ENCODE peak calls at places on chromosomes 12 and 14, in six cellular contexts. One of them, this sample, is unnamed.

GRCh38 chr12:119258149-119258548 is 76.4 kb upstream of the CCDC60 start:
- DNase-seq in dorsolateral prefrontal cortex: no peak
- DNase-seq in fibroblast of mammary gland: no peak
- DNase-seq in amygdala: no peak
- DNase-seq in stimulated activated CD8-positive, alpha-beta memory T cell treated with anti-CD3 and anti-CD28 coated beads, Interleukin-2, amount 100 ng/mL, for 48 hours: no peak
- DNase-seq in ELF-1: no peak
- DNase-seq in this sample: no peak

GRCh38 chr12:52208424-52209165 is 16.8 kb upstream of the KRT80 start:
- DNase-seq in amygdala: no peak
- DNase-seq in ELF-1: no peak
- DNase-seq in dorsolateral prefrontal cortex: peak; percentile 22
- DNase-seq in stimulated activated CD8-positive, alpha-beta memory T cell treated with anti-CD3 and anti-CD28 coated beads, Interleukin-2, amount 100 ng/mL, for 48 hours: no peak
- DNase-seq in fibroblast of mammary gland: peak; percentile 50
- DNase-seq in this sample: peak; percentile 67

GRCh38 chr14:100234511-100234910 is 4.4 kb upstream of the YY1 start:
- DNase-seq in stimulated activated CD8-positive, alpha-beta memory T cell treated with anti-CD3 and anti-CD28 coated beads, Interleukin-2, amount 100 ng/mL, for 48 hours: no peak
- DNase-seq in amygdala: no peak
- DNase-seq in fibroblast of mammary gland: no peak
- DNase-seq in dorsolateral prefrontal cortex: no peak
- DNase-seq in ELF-1: no peak
- DNase-seq in this sample: no peak

GRCh38 chr14:34931206-34931605 is 51.6 kb upstream of the SRP54 start:
- DNase-seq in stimulated activated CD8-positive, alpha-beta memory T cell treated with anti-CD3 and anti-CD28 coated beads, Interleukin-2, amount 100 ng/mL, for 48 hours: no peak
- DNase-seq in ELF-1: no peak
- DNase-seq in amygdala: no peak
- DNase-seq in dorsolateral prefrontal cortex: no peak
- DNase-seq in fibroblast of mammary gland: peak; percentile 22
- DNase-seq in this sample: peak; percentile 70

GRCh38 chr12:55738113-55739024 is 4.6 kb upstream of the GDF11 start:
- DNase-seq in ELF-1: peak; percentile 92
- DNase-seq in amygdala: peak; percentile 79
- DNase-seq in fibroblast of mammary gland: peak; percentile 84
- DNase-seq in dorsolateral prefrontal cortex: peak; percentile 82
- DNase-seq in stimulated activated CD8-positive, alpha-beta memory T cell treated with anti-CD3 and anti-CD28 coated beads, Interleukin-2, amount 100 ng/mL, for 48 hours: peak; percentile 57
- DNase-seq in this sample: peak; percentile 77

GRCh38 chr14:33551963-33552362 is 398.9 kb downstream of the EGLN3 start:
- DNase-seq in amygdala: no peak
- DNase-seq in stimulated activated CD8-positive, alpha-beta memory T cell treated with anti-CD3 and anti-CD28 coated beads, Interleukin-2, amount 100 ng/mL, for 48 hours: no peak
- DNase-seq in ELF-1: peak; percentile 9
- DNase-seq in dorsolateral prefrontal cortex: no peak
- DNase-seq in fibroblast of mammary gland: no peak
- DNase-seq in this sample: no peak

GRCh38 chr12:113788020-113788856 is 177.9 kb downstream of the RBM19 start:
- DNase-seq in dorsolateral prefrontal cortex: no peak
- DNase-seq in stimulated activated CD8-positive, alpha-beta memory T cell treated with anti-CD3 and anti-CD28 coated beads, Interleukin-2, amount 100 ng/mL, for 48 hours: no peak
- DNase-seq in ELF-1: no peak
- DNase-seq in fibroblast of mammary gland: peak; percentile 83
- DNase-seq in amygdala: no peak
- DNase-seq in this sample: peak; percentile 18

GRCh38 chr12:50581226-50582184 is 76.7 kb downstream of the DIP2B start:
- DNase-seq in ELF-1: no peak
- DNase-seq in fibroblast of mammary gland: peak; percentile 76
- DNase-seq in dorsolateral prefrontal cortex: no peak
- DNase-seq in stimulated activated CD8-positive, alpha-beta memory T cell treated with anti-CD3 and anti-CD28 coated beads, Interleukin-2, amount 100 ng/mL, for 48 hours: no peak
- DNase-seq in amygdala: no peak
- DNase-seq in this sample: peak; percentile 62

GRCh38 chr12:130526813-130527212 is 189.1 kb downstream of the PIWIL1 start:
- DNase-seq in fibroblast of mammary gland: no peak
- DNase-seq in ELF-1: peak; percentile 77
- DNase-seq in dorsolateral prefrontal cortex: no peak
- DNase-seq in stimulated activated CD8-positive, alpha-beta memory T cell treated with anti-CD3 and anti-CD28 coated beads, Interleukin-2, amount 100 ng/mL, for 48 hours: no peak
- DNase-seq in amygdala: no peak
- DNase-seq in this sample: no peak

GRCh38 chr14:35414365-35414764 is 9.8 kb upstream of the NFKBIA start:
- DNase-seq in fibroblast of mammary gland: no peak
- DNase-seq in dorsolateral prefrontal cortex: no peak
- DNase-seq in ELF-1: no peak
- DNase-seq in stimulated activated CD8-positive, alpha-beta memory T cell treated with anti-CD3 and anti-CD28 coated beads, Interleukin-2, amount 100 ng/mL, for 48 hours: no peak
- DNase-seq in amygdala: no peak
- DNase-seq in this sample: peak; percentile 20

GRCh38 chr14:92471919-92472318 is 41.7 kb upstream of the RIN3 start:
- DNase-seq in fibroblast of mammary gland: peak; percentile 90
- DNase-seq in dorsolateral prefrontal cortex: no peak
- DNase-seq in stimulated activated CD8-positive, alpha-beta memory T cell treated with anti-CD3 and anti-CD28 coated beads, Interleukin-2, amount 100 ng/mL, for 48 hours: no peak
- DNase-seq in ELF-1: peak; percentile 84
- DNase-seq in amygdala: no peak
- DNase-seq in this sample: peak; percentile 84

GRCh38 chr12:4307593-4308333 is 13.2 kb upstream of the TIGAR start:
- DNase-seq in ELF-1: peak; percentile 97
- DNase-seq in fibroblast of mammary gland: peak; percentile 76
- DNase-seq in dorsolateral prefrontal cortex: peak; percentile 77
- DNase-seq in amygdala: no peak
- DNase-seq in stimulated activated CD8-positive, alpha-beta memory T cell treated with anti-CD3 and anti-CD28 coated beads, Interleukin-2, amount 100 ng/mL, for 48 hours: no peak
- DNase-seq in this sample: peak; percentile 94

GRCh38 chr14:69262516-69262915 is 2.6 kb downstream of the GALNT16 start:
- DNase-seq in amygdala: no peak
- DNase-seq in dorsolateral prefrontal cortex: no peak
- DNase-seq in stimulated activated CD8-positive, alpha-beta memory T cell treated with anti-CD3 and anti-CD28 coated beads, Interleukin-2, amount 100 ng/mL, for 48 hours: no peak
- DNase-seq in fibroblast of mammary gland: no peak
- DNase-seq in ELF-1: no peak
- DNase-seq in this sample: no peak

GRCh38 chr12:777550-778047 is 25.2 kb downstream of the WNK1 start:
- DNase-seq in ELF-1: no peak
- DNase-seq in amygdala: no peak
- DNase-seq in fibroblast of mammary gland: no peak
- DNase-seq in dorsolateral prefrontal cortex: no peak
- DNase-seq in stimulated activated CD8-positive, alpha-beta memory T cell treated with anti-CD3 and anti-CD28 coated beads, Interleukin-2, amount 100 ng/mL, for 48 hours: no peak
- DNase-seq in this sample: no peak

GRCh38 chr12:124039276-124039675 is 66.3 kb downstream of the ZNF664 start:
- DNase-seq in stimulated activated CD8-positive, alpha-beta memory T cell treated with anti-CD3 and anti-CD28 coated beads, Interleukin-2, amount 100 ng/mL, for 48 hours: no peak
- DNase-seq in amygdala: no peak
- DNase-seq in ELF-1: no peak
- DNase-seq in dorsolateral prefrontal cortex: no peak
- DNase-seq in fibroblast of mammary gland: peak; percentile 47
- DNase-seq in this sample: no peak

GRCh38 chr12:76216585-76217472 is 131.4 kb downstream of the BBS10 start:
- DNase-seq in ELF-1: no peak
- DNase-seq in dorsolateral prefrontal cortex: no peak
- DNase-seq in amygdala: no peak
- DNase-seq in fibroblast of mammary gland: peak; percentile 32
- DNase-seq in stimulated activated CD8-positive, alpha-beta memory T cell treated with anti-CD3 and anti-CD28 coated beads, Interleukin-2, amount 100 ng/mL, for 48 hours: no peak
- DNase-seq in this sample: no peak

GRCh38 chr12:21113266-21113665 is 17.7 kb upstream of the SLCO1B1 start:
- DNase-seq in amygdala: no peak
- DNase-seq in stimulated activated CD8-positive, alpha-beta memory T cell treated with anti-CD3 and anti-CD28 coated beads, Interleukin-2, amount 100 ng/mL, for 48 hours: no peak
- DNase-seq in fibroblast of mammary gland: no peak
- DNase-seq in ELF-1: no peak
- DNase-seq in dorsolateral prefrontal cortex: no peak
- DNase-seq in this sample: no peak

GRCh38 chr14:36579573-36580140 is 2.8 kb downstream of the NKX2-8 start:
- DNase-seq in ELF-1: no peak
- DNase-seq in amygdala: no peak
- DNase-seq in stimulated activated CD8-positive, alpha-beta memory T cell treated with anti-CD3 and anti-CD28 coated beads, Interleukin-2, amount 100 ng/mL, for 48 hours: no peak
- DNase-seq in dorsolateral prefrontal cortex: no peak
- DNase-seq in fibroblast of mammary gland: no peak
- DNase-seq in this sample: no peak

GRCh38 chr14:78836777-78837176 is 666.6 kb downstream of the NRXN3 start:
- DNase-seq in stimulated activated CD8-positive, alpha-beta memory T cell treated with anti-CD3 and anti-CD28 coated beads, Interleukin-2, amount 100 ng/mL, for 48 hours: no peak
- DNase-seq in dorsolateral prefrontal cortex: peak; percentile 54
- DNase-seq in fibroblast of mammary gland: peak; percentile 73
- DNase-seq in ELF-1: peak; percentile 76
- DNase-seq in amygdala: peak; percentile 25
- DNase-seq in this sample: peak; percentile 72

GRCh38 chr12:24025153-24025798 is 75.8 kb upstream of the SOX5 start:
- DNase-seq in dorsolateral prefrontal cortex: no peak
- DNase-seq in ELF-1: no peak
- DNase-seq in fibroblast of mammary gland: peak; percentile 21
- DNase-seq in amygdala: no peak
- DNase-seq in stimulated activated CD8-positive, alpha-beta memory T cell treated with anti-CD3 and anti-CD28 coated beads, Interleukin-2, amount 100 ng/mL, for 48 hours: no peak
- DNase-seq in this sample: peak; percentile 21

GRCh38 chr14:98501836-98502235 is 770.2 kb downstream of the BCL11B start:
- DNase-seq in dorsolateral prefrontal cortex: no peak
- DNase-seq in fibroblast of mammary gland: no peak
- DNase-seq in amygdala: no peak
- DNase-seq in ELF-1: no peak
- DNase-seq in stimulated activated CD8-positive, alpha-beta memory T cell treated with anti-CD3 and anti-CD28 coated beads, Interleukin-2, amount 100 ng/mL, for 48 hours: no peak
- DNase-seq in this sample: no peak